ENCODE peak calls at places on chromosome 18, in ten cellular contexts. H is adrenal gland, I is Peyer's patch, K is A549, S is body of pancreas, F is spleen, M is stomach, Q is breast epithelium, Y is suprapubic skin, O is uterus. T is an unnamed sample.

GRCh38 chr18:80148316-80149199 is 39.5 kb downstream of the ADNP2 start:
- DNase-seq in H (peak; percentile 29), I (no peak), K (no peak), S (peak; percentile 35), F (no peak), M (no peak), Q (no peak), Y (no peak), O (no peak), T (no peak)

GRCh38 chr18:59141294-59142068 is 1.8 kb downstream of the SEC11C start:
- DNase-seq in H (no peak), I (no peak), K (no peak), S (no peak), F (no peak), M (no peak), Q (no peak), Y (no peak), O (no peak), T (no peak)

GRCh38 chr18:25557006-25557405 is 205.0 kb upstream of the ZNF521 start:
- DNase-seq in H (no peak), I (no peak), K (no peak), S (no peak), F (no peak), M (no peak), Q (no peak), Y (no peak), O (no peak), T (no peak)

GRCh38 chr18:9648431-9649163 is 34.2 kb upstream of the PPP4R1 start:
- DNase-seq in H (no peak), I (no peak), K (no peak), S (no peak), F (no peak), M (no peak), Q (no peak), Y (no peak), O (no peak), T (no peak)

GRCh38 chr18:75643083-75643482 is 215.6 kb upstream of the SMIM21 start:
- DNase-seq in H (no peak), I (no peak), K (no peak), S (no peak), F (no peak), M (no peak), Q (no peak), Y (no peak), O (no peak), T (no peak)

GRCh38 chr18:37355772-37356171 is 209.8 kb downstream of the CELF4 start:
- DNase-seq in H (no peak), I (no peak), K (no peak), S (no peak), F (no peak), M (no peak), Q (no peak), Y (no peak), O (no peak), T (no peak)

GRCh38 chr18:6004683-6005082 is 109.4 kb upstream of the TMEM200C start:
- DNase-seq in H (no peak), I (no peak), K (no peak), S (no peak), F (no peak), M (no peak), Q (no peak), Y (no peak), O (no peak), T (no peak)

GRCh38 chr18:21739604-21740473 is 753 bp upstream of the MIB1 start:
- DNase-seq in H (no peak), I (no peak), K (no peak), S (peak; percentile 18), F (peak; percentile 83), M (no peak), Q (no peak), Y (no peak), O (peak; percentile 27), T (no peak)

GRCh38 chr18:33040213-33040612 is 267.4 kb upstream of the KLHL14 start:
- DNase-seq in H (no peak), I (no peak), K (no peak), S (no peak), F (no peak), M (no peak), Q (no peak), Y (no peak), O (no peak), T (no peak)

GRCh38 chr18:32424696-32425095 is 46.0 kb downstream of the GAREM1 start:
- DNase-seq in H (peak; percentile 16), I (no peak), K (no peak), S (no peak), F (no peak), M (no peak), Q (no peak), Y (no peak), O (peak; percentile 28), T (no peak)

GRCh38 chr18:4232656-4233055 is 222.5 kb downstream of the DLGAP1 start:
- DNase-seq in H (no peak), I (no peak), K (no peak), S (no peak), F (no peak), M (no peak), Q (no peak), Y (no peak), O (no peak), T (no peak)

GRCh38 chr18:34592961-34593382 is 117.1 kb upstream of the DTNA start:
- DNase-seq in H (peak; percentile 75), I (no peak), K (no peak), S (peak; percentile 75), F (no peak), M (peak; percentile 37), Q (peak; percentile 55), Y (no peak), O (peak; percentile 33), T (peak; percentile 74)

GRCh38 chr18:36809590-36810381 is 19.0 kb downstream of the TPGS2 start:
- DNase-seq in H (peak; percentile 67), I (peak; percentile 64), K (peak; percentile 61), S (peak; percentile 56), F (no peak), M (peak; percentile 28), Q (peak; percentile 25), Y (no peak), O (no peak), T (peak; percentile 17)

GRCh38 chr18:56315363-56315762 is 323.0 kb downstream of the TXNL1 start:
- DNase-seq in H (no peak), I (no peak), K (no peak), S (no peak), F (no peak), M (no peak), Q (no peak), Y (no peak), O (no peak), T (no peak)

GRCh38 chr18:2134364-2134763 is 436.9 kb downstream of the METTL4 start:
- DNase-seq in H (no peak), I (no peak), K (no peak), S (no peak), F (no peak), M (no peak), Q (no peak), Y (no peak), O (no peak), T (no peak)

GRCh38 chr18:908631-909621 is 4.3 kb downstream of the ADCYAP1 start:
- DNase-seq in H (no peak), I (no peak), K (no peak), S (no peak), F (no peak), M (no peak), Q (no peak), Y (no peak), O (no peak), T (no peak)

DNA sequence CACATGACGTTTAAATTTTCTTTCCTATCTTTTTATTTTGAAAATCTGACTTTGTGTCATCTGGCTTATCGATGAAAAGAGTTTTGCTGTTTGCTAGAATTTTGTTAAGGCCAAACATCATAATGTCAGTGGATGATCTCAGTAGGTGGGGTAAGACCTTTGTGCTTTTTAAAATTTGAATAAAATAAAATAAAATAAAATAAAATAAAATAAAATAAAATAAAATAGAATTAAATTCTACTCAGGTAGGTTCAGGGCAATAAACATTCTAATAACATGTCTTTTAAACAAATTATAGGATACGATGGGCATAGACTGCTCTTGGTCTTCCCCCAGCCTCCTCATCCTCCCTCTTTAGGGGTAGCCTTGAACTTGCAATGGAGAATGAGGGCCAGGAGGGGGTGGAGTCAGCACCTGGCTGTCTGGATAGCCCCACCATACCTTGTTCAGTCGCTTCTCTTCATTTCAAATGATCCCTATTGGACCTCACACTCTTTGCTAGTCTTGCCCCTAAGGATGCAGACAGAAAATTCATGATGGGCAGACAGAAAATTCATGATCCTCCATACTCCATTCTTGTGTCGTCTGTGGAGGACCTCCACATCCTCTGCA is 8.1 kb downstream of the LDLRAD4 start:
- DNase-seq in H (no peak), I (no peak), K (no peak), S (no peak), F (no peak), M (no peak), Q (no peak), Y (no peak), O (no peak), T (no peak)
- TF ChIP-seq POLR2A in H (no peak), I (no peak), K (no peak), S (no peak), F (no peak), M (no peak), Q (no peak), Y (no peak), O (no peak), T (no peak)

GRCh38 chr18:48582946-48583345 is 44.1 kb downstream of the CTIF start:
- DNase-seq in H (no peak), I (no peak), K (no peak), S (no peak), F (no peak), M (no peak), Q (no peak), Y (no peak), O (no peak), T (no peak)
- H3K4me3 ChIP-seq in H (no peak overlapping the region), I (no peak overlapping the region), K (no peak overlapping the region), S (no peak overlapping the region), F (no peak overlapping the region), M (no peak overlapping the region), Q (no peak overlapping the region), Y (no peak overlapping the region), O (no peak overlapping the region), T (no peak overlapping the region)

DNA sequence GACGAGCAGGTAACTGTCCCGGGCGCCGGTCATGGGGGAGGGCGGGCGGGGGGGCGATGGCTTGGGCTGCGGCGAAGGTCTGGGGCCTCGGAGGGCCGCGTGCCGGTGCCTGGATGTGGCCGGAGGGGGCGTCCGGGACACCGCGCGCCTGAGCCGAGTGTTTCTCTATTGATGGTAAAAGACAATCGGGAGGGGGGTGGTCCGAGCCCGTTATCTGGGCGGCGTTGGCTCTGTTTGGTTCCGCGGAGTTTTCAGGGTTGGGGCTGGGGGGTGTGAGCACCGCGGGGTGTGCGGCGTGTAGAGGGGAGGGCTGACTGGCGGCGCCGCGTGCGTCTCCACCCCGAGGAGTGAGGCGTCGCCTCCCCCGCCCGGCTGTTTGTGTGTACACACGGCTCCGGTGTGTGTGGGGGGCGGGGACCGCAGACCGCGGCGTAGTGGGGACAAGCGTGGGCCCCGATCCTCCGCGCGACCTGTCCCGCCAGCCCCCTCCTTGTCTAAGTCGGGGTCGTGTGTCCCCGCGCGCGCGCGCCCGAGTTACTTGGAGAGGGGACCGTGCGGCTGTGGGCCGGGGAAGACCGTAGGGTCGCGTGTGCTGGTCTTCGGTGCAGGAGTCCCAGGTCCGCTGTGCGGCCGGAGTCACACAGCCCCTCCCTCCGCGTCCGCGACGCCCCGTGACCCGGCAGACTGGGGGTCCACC is 1.6 kb downstream of the CTIF start:
- DNase-seq in H (peak; percentile 68), I (peak; percentile 76), K (peak; percentile 45), S (peak; percentile 77), F (peak; percentile 89), M (peak; percentile 65), Q (peak; percentile 52), Y (peak; percentile 84), O (peak; percentile 63), T (peak; percentile 83)
- TF ChIP-seq CTCF in H (no peak), I (no peak), K (no peak), S (no peak), F (no peak), M (no peak), Q (no peak), Y (no peak), O (peak; percentile 36), T (no peak)

GRCh38 chr18:50571606-50572005 is 11.7 kb downstream of the MAPK4 start:
- DNase-seq in H (no peak), I (no peak), K (no peak), S (no peak), F (no peak), M (no peak), Q (no peak), Y (no peak), O (no peak), T (no peak)
- TF ChIP-seq POLR2A in H (no peak), I (no peak), K (no peak), S (no peak), F (no peak), M (no peak), Q (no peak), Y (no peak), O (no peak), T (no peak)